ENCODE peak calls at places on chromosome 15, in four cellular contexts. B is K562, W is A549, R is HepG2. Y is an unnamed sample.

GRCh38 chr15:34789326-34789725 is 6.0 kb downstream of the ACTC1 start:
- DNase-seq in R (no peak), B (no peak), W (no peak), Y (no peak)

GRCh38 chr15:78455749-78456148 is 17.7 kb downstream of the IREB2 start:
- DNase-seq in B (no peak), R (no peak), W (no peak), Y (no peak)

GRCh38 chr15:35690698-35691116 is 144.7 kb upstream of the DPH6 start:
- DNase-seq in R (no peak), W (no peak), B (no peak), Y (no peak)

GRCh38 chr15:92901053-92901761 is 1.1 kb downstream of the CHD2 start:
- DNase-seq in B (no peak), W (no peak), R (no peak), Y (no peak)

GRCh38 chr15:28915935-28916334 is 30.2 kb downstream of the APBA2 start:
- DNase-seq in B (no peak), R (no peak), W (no peak), Y (no peak)

GRCh38 chr15:48366574-48367312 is 35.5 kb downstream of the DUT start:
- DNase-seq in R (peak), W (no peak), B (no peak), Y (no peak)

GRCh38 chr15:85672338-85673097 is 122.2 kb downstream of the KLHL25 start:
- DNase-seq in W (no peak), B (no peak), R (peak), Y (no peak)

GRCh38 chr15:67806539-67806935 is 18.8 kb upstream of the SKOR1 start:
- DNase-seq in B (no peak), R (no peak), W (no peak), Y (peak)

GRCh38 chr15:62135532-62136134 is 29.5 kb downstream of the C2CD4B start:
- DNase-seq in W (no peak), R (no peak), B (no peak), Y (no peak)

GRCh38 chr15:91469627-91470567 is 369.8 kb downstream of the SV2B start:
- DNase-seq in W (no peak), B (peak), R (no peak), Y (no peak)
- TF ChIP-seq HMGXB4 in W (no peak), B (no peak), R (no peak), Y (no peak)

DNA sequence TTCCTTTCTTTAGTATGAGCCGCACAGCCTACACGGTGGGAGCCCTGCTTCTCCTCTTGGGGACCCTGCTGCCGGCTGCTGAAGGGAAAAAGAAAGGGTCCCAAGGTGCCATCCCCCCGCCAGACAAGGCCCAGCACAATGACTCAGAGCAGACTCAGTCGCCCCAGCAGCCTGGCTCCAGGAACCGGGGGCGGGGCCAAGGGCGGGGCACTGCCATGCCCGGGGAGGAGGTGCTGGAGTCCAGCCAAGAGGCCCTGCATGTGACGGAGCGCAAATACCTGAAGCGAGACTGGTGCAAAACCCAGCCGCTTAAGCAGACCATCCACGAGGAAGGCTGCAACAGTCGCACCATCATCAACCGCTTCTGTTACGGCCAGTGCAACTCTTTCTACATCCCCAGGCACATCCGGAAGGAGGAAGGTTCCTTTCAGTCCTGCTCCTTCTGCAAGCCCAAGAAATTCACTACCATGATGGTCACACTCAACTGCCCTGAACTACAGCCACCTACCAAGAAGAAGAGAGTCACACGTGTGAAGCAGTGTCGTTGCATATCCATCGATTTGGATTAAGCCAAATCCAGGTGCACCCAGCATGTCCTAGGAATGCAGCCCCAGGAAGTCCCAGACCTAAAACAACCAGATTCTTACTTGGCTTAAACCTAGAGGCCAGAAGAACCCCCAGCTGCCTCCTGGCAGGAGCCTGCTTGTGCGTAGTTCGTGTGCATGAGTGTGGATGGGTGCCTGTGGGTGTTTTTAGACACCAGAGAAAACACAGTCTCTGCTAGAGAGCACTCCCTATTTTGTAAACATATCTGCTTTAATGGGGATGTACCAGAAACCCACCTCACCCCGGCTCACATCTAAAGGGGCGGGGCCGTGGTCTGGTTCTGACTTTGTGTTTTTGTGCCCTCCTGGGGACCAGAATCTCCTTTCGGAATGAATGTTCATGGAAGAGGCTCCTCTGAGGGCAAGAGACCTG is 13.2 kb downstream of the GREM1 start:
- DNase-seq in R (peak), B (peak), W (no peak), Y (peak)
- TF ChIP-seq HMGXB4 in R (no peak), B (no peak), W (no peak), Y (no peak)

DNA sequence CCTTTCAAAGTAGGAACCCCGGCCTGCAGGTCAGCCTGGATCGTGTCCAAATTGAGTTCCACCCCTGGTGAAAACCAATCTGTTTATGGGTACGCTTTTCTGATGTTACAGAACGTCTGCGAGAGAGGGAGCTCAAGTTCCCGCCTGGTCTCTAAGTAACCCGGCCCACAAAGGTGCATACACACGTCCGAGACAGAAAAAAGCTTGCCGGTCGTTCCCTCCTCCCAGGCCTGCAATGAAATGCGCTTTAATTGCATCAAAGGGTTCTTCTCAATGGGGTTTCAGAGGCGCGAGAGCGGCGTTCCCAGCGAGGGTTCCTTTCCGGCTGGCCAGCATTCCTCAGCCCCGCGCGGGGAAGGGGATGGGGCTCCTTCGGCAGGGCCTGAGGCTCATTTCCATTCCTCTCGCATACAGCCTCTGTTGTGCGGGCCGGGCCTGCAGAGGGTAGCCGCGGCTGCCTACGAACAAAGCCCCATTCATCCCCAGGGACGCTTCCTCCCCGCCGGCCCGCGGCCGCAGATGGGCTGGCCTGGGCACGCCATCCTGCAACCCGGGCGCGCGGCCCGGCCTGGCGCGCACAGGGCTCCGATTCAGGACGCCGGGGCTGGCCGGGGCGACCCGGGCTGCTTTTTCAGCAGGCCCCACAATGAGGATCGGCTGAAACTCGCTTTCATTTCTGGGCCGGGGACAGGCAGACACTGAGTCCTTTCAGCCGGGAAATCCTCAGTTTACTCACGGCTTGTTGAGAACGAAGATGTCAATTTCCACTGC is 138.3 kb downstream of the TMCO5A start:
- DNase-seq in B (no peak), W (peak), R (peak), Y (peak)
- TF ChIP-seq HMGXB4 in B (no peak), W (no peak), R (peak), Y (peak)

GRCh38 chr15:42138968-42139386 is 17.5 kb downstream of the PLA2G4F start:
- DNase-seq in W (no peak), B (no peak), R (peak), Y (no peak)
- TF ChIP-seq HMGXB4 in W (no peak), B (no peak), R (peak), Y (no peak)

GRCh38 chr15:58546635-58547627 is 115.1 kb downstream of the LIPC start:
- DNase-seq in W (peak), R (peak), B (peak), Y (no peak)

GRCh38 chr15:58546066-58546591 is 114.3 kb downstream of the LIPC start:
- DNase-seq in B (no peak), R (no peak), W (no peak), Y (no peak)

GRCh38 chr15:58543664-58544335 is 112.0 kb downstream of the LIPC start:
- DNase-seq in B (no peak), R (no peak), W (no peak), Y (no peak)

GRCh38 chr15:58547628-58548307 is 116.0 kb downstream of the LIPC start:
- DNase-seq in R (no peak), W (no peak), B (no peak), Y (no peak)

DNA sequence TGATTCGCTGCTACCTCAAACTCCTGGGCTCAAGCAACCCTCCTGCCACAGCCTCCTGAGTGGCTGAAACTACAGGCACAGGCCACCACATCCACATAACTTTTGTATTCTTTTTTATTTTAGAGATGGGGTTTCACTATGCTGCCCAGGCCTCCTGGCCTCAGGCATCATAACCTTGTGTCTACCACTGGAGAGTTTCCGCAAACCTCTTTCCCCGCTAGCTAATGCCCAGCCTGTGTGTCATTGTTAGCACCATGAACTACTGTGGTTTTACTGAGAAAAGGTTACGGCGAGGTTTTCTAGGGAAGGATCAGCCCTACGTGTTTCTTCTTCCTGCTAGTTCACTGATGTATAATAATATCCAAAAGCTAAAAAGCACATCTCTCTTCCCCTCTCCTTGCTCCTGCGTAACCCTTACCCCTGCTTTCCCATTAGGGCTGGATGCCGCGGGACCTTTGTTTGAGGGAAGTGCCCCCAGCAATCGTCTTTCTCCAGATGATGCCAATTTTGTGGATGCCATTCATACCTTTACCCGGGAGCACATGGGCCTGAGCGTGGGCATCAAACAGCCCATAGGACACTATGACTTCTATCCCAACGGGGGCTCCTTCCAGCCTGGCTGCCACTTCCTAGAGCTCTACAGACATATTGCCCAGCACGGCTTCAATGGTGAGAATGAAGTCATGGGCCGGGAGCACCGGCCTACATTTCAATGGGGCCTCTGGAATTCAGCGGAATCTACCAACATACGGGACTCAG is 113.7 kb downstream of the LIPC start:
- DNase-seq in W (no peak), R (no peak), B (no peak), Y (no peak)
- TF ChIP-seq HMGXB4 in W (no peak), R (no peak), B (no peak), Y (no peak)